ENCODE peak calls at places on chromosomes 11 and 22, in four cellular contexts. L is left ventricle myocardium inferior, F is AG09309, T is bronchial epithelial cell. A is an unnamed sample.

GRCh38 chr11:110219011-110219785 is 77.2 kb downstream of the RDX start:
- DNase-seq in L (no peak), F (no peak), T (no peak), A (no peak)

GRCh38 chr22:31241936-31242335 is 29.8 kb downstream of the LIMK2 start:
- DNase-seq in L (no peak), F (peak), T (peak), A (no peak)

GRCh38 chr22:39937881-39938280 is 22.3 kb upstream of the TMA7B start:
- DNase-seq in L (no peak), F (no peak), T (no peak), A (no peak)

GRCh38 chr22:37275134-37275533 is 7.2 kb upstream of the CYTH4 start:
- DNase-seq in L (no peak), F (no peak), T (no peak), A (no peak)

GRCh38 chr22:19640306-19640705 is 74.0 kb upstream of the SEPTIN5 start:
- DNase-seq in L (no peak), F (no peak), T (no peak), A (no peak)

GRCh38 chr11:134857035-134857434 is 445.0 kb upstream of the B3GAT1 start:
- DNase-seq in L (no peak), F (no peak), T (no peak), A (no peak)

GRCh38 chr11:133383689-133384088 is 148.6 kb downstream of the OPCML start:
- DNase-seq in L (no peak), F (no peak), T (no peak), A (no peak)

GRCh38 chr22:23306438-23306921 is 126.2 kb downstream of the BCR start:
- DNase-seq in L (no peak), F (peak), T (peak), A (no peak)

GRCh38 chr11:38971141-38971540 is 2373.1 kb upstream of the RAG2 start:
- DNase-seq in L (no peak), F (no peak), T (peak), A (no peak)

GRCh38 chr11:70433966-70434812 is 35.9 kb downstream of the CTTN start:
- DNase-seq in L (no peak), F (no peak), T (no peak), A (no peak)

GRCh38 chr11:2186669-2187266 is 15.2 kb upstream of the TH start:
- DNase-seq in L (no peak), F (no peak), T (peak), A (no peak)
- TF ChIP-seq CTCF in L (peak), F (peak), T (peak), A (peak)

GRCh38 chr11:113397212-113397611 is 9.6 kb downstream of the ANKK1 start:
- DNase-seq in L (no peak), F (no peak), T (no peak), A (no peak)
- H3K4me3 ChIP-seq in L (no peak), F (no peak), T (no peak), A (no peak)

GRCh38 chr22:46035742-46036557 is 59.0 kb upstream of the WNT7B start:
- DNase-seq in L (peak), F (peak), T (peak), A (peak)

GRCh38 chr22:46035380-46035741 is 58.4 kb upstream of the WNT7B start:
- DNase-seq in L (no peak), F (no peak), T (no peak), A (no peak)

GRCh38 chr22:46038174-46038487 is 61.2 kb upstream of the WNT7B start:
- DNase-seq in L (no peak), F (no peak), T (no peak), A (no peak)

GRCh38 chr22:46038516-46039430 is 61.8 kb upstream of the WNT7B start:
- DNase-seq in L (no peak), F (no peak), T (no peak), A (no peak)

DNA sequence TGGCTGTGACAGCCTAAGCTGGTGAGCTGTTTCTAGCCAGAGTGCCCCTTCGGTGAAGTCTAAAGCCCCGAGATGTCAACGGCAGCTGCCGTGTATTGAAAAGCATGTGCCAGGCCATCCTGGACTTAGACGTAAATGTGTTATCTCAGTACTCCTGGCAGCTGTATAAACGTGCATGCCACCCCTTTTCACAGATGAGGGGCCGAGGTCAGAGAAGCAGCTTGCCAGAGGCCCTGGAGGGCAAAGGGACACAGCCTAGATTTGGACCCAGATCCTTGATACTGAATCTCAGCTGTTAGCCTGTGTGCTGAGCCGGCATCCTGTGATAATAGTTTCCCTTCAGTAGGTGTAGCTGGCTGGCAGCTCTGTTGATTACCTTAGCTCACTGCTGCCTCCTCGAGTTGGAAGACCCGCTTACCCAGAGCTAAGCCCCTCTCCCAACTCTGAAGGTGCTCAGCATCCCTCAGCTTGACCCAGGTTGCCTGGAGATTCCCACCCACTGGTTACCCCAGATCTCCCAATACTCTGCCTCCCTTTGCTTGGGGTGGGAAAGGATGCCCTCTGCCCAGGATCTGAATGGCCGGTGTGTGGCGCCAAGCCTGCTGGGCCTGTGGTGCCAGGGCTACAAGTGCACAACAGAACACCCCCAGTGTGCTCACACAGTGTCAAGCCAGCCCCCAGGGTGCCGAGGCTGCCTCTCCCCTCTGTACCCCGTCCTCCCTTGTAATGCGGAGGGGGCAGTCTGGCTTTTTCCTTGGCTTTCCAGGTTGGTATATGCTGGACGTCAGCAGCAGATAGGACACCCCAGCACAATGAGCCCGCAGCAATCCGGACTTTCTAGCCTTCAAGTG is 59.8 kb upstream of the WNT7B start:
- DNase-seq in L (no peak), F (no peak), T (peak), A (no peak)
- TF ChIP-seq CTCF in L (peak), F (no peak), T (peak), A (peak)

GRCh38 chr11:96318399-96318798 is 24.6 kb downstream of the MAML2 start:
- DNase-seq in L (no peak), F (no peak), T (no peak), A (no peak)
- H3K4me3 ChIP-seq in L (no peak), F (no peak), T (no peak), A (no peak)

DNA sequence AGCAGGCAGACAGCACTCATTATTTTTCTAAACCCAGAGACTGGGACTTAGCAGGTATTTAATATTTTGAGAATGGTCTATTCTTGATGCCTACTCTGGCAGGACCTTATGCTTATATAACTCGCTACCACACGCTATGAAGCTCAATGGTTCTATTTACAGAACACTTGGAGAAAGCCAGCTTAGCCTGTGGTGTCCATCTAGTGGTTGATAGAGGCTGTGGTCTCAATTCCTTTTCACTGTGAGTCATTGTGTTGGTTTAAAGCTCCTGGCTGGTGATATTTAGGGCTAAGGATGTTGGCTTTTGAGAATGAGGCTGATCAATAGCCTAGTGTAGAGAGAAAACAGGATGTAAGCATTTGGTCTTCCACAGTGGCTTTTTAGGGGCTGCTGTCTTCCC is 206.4 kb downstream of the DBX1 start:
- DNase-seq in L (no peak), F (peak), T (peak), A (peak)
- TF ChIP-seq CTCF in L (peak), F (peak), T (peak), A (peak)

GRCh38 chr22:49632199-49633009 is 195.3 kb downstream of the BRD1 start:
- DNase-seq in L (peak), F (no peak), T (peak), A (peak)
- H3K4me3 ChIP-seq in L (peak), F (peak), T (peak), A (peak)

GRCh38 chr22:26797910-26798309 is 140.5 kb downstream of the MIAT start:
- DNase-seq in L (no peak), F (no peak), T (no peak), A (no peak)
- TF ChIP-seq CTCF in L (no peak), F (peak), T (no peak), A (peak)

GRCh38 chr11:8917157-8917820 is 6.3 kb downstream of the AKIP1 start:
- DNase-seq in L (no peak), F (peak), T (peak), A (peak)

GRCh38 chr11:8914661-8915018 is 3.7 kb downstream of the AKIP1 start:
- DNase-seq in L (no peak), F (no peak), T (no peak), A (no peak)

GRCh38 chr11:8911040-8911823 is at the start of gene AKIP1:
- DNase-seq in L (peak), F (peak), T (peak), A (peak)

GRCh38 chr11:8910662-8911039 is 338 bp upstream of the AKIP1 start:
- DNase-seq in L (no peak), F (no peak), T (no peak), A (no peak)

DNA sequence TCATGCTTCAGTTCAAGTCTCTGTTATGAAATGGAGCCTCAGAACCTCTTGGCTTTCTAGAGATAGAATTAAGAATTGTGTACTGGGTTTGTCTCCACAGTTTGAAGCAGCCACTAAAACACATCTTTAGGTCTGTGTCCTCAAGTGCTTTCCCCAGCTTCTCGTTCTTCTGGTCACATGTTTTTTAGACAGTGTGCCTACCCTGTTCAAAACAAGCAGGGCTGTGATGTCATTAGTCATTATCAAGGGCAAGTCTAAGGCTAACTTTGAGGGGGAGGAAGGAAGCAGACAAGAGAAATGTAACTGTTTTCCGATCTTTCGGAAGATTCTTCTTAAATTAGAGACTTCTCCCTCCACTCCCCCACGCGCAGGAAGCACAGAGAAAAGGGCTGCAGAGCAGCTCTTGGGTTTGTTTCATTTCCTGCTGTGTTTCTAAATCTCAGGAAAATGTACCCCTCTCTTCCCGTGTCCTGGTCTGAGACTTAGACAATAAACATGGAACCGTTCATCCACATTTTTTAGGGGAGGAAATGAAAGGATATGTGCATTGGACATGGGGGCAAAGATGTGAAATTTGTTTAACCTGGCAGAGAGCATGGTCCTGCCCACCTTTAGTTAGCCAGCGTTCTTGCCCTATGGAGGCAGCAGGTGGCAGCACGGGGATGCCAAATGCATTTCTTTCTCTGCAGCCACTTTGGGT is 3.1 kb downstream of the AKIP1 start:
- DNase-seq in L (no peak), F (no peak), T (peak), A (no peak)
- H3K4me3 ChIP-seq in L (peak), F (no peak), T (no peak), A (no peak)